ENCODE peak calls at places on chromosome 9, in nine cellular contexts. T, C, G, X, A, Y, J, W and P are unnamed samples.

GRCh38 chr9:78150983-78151356 is 84.9 kb upstream of the CEP78 start:
- DNase-seq in T (no peak), C (no peak), G (no peak), X (no peak), A (no peak), Y (no peak), J (no peak), W (no peak), P (no peak)

GRCh38 chr9:81574399-81574798 is 114.9 kb downstream of the TLE1 start:
- DNase-seq in T (no peak), C (peak; percentile 31), G (no peak), X (no peak), A (no peak), Y (peak; percentile 65), J (no peak), W (no peak), P (no peak)

GRCh38 chr9:21251162-21251561 is 11.4 kb upstream of the IFNA14 start:
- DNase-seq in T (no peak), C (no peak), G (no peak), X (no peak), A (no peak), Y (no peak), J (no peak), W (no peak), P (no peak)

GRCh38 chr9:111036068-111036789 is 2.0 kb downstream of the LPAR1 start:
- DNase-seq in T (no peak), C (peak; percentile 62), G (peak; percentile 88), X (no peak), A (no peak), Y (peak; percentile 47), J (no peak), W (no peak), P (no peak)

GRCh38 chr9:99516657-99517049 is 294.6 kb downstream of the SEC61B start:
- DNase-seq in T (no peak), C (no peak), G (no peak), X (no peak), A (no peak), Y (no peak), J (no peak), W (peak; percentile 54), P (no peak)

GRCh38 chr9:113719919-113720318 is 156.2 kb upstream of the ZNF618 start:
- DNase-seq in T (no peak), C (no peak), G (no peak), X (no peak), A (no peak), Y (no peak), J (no peak), W (no peak), P (no peak)

GRCh38 chr9:137176302-137177182 is 4.7 kb upstream of the TMEM210 start:
- DNase-seq in T (no peak), C (peak; percentile 47), G (no peak), X (no peak), A (no peak), Y (no peak), J (no peak), W (no peak), P (no peak)

GRCh38 chr9:17191095-17191494 is 56.3 kb downstream of the CNTLN start:
- DNase-seq in T (no peak), C (peak; percentile 60), G (no peak), X (no peak), A (no peak), Y (peak; percentile 20), J (no peak), W (no peak), P (no peak)

GRCh38 chr9:18269561-18269960 is 204.4 kb upstream of the ADAMTSL1 start:
- DNase-seq in T (no peak), C (no peak), G (no peak), X (no peak), A (no peak), Y (no peak), J (no peak), W (no peak), P (no peak)
- TF ChIP-seq CTCF in T (no peak), C (no peak), G (no peak), X (no peak), A (no peak), Y (no peak), J (no peak), W (no peak), P (no peak)

GRCh38 chr9:36974731-36975130 is 59.3 kb downstream of the PAX5 start:
- DNase-seq in T (no peak), C (no peak), G (no peak), X (no peak), A (no peak), Y (no peak), J (no peak), W (no peak), P (no peak)
- TF ChIP-seq CTCF in T (no peak), C (peak; percentile 32), G (no peak), X (peak; percentile 29), A (no peak), Y (peak; percentile 53), J (no peak), W (no peak), P (peak; percentile 12)

DNA sequence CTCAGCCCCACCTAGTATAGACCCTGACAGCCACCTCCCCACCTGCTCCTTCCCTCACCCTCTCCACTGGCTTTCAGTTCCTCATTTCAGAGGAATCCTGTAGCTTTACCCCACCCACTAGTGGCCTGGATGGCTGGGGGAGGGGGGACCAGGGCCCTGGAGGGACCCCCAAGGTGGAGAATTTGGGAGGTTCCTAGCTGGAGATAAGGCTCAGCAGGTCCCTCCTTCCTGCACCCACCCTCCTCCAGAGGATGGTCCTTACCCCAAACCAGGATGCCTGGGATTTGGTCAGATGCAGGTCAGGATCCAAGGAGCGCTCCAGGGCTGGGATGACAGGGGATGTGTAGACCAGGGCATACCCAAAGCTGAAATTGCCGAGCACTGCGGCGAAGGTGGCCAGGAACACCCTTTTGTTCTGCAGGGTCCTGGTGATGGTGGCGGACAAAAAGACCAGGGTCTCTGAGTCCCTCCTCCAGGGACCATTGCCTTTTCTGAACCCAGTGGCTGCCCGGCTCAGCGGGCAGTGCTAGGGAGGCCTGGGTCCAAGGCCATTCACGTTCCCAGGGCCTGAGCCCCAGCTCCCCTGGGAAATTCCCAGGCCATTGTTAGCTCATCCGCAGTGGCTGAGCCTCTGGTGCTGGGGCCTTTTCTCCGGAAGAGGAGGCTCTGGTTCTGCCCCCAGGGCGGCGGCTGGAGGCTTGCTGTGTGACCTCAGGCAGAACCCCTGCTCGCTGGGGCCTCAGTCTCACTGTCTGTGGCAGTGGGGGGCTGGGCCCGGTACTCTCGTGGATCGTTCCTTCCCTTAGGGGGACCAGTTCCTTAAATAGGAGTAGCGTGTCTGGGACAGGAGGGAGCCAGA is 678 bp downstream of the SLC2A6 start:
- DNase-seq in T (no peak), C (peak; percentile 38), G (no peak), X (no peak), A (no peak), Y (peak; percentile 6), J (no peak), W (peak; percentile 46), P (no peak)
- TF ChIP-seq CTCF in T (no peak), C (no peak), G (no peak), X (no peak), A (no peak), Y (no peak), J (no peak), W (no peak), P (no peak)

GRCh38 chr9:127977877-127978647 is 2.7 kb downstream of the EEIG1 start:
- DNase-seq in T (no peak), C (peak; percentile 95), G (peak; percentile 87), X (no peak), A (no peak), Y (peak; percentile 57), J (peak; percentile 74), W (no peak), P (no peak)
- TF ChIP-seq CTCF in T (no peak), C (no peak), G (no peak), X (peak; percentile 28), A (no peak), Y (peak; percentile 50), J (peak; percentile 23), W (no peak), P (no peak)

GRCh38 chr9:83511051-83511450 is 27.1 kb downstream of the FRMD3 start:
- DNase-seq in T (no peak), C (peak; percentile 17), G (no peak), X (no peak), A (no peak), Y (peak; percentile 66), J (no peak), W (no peak), P (no peak)
- TF ChIP-seq CTCF in T (no peak), C (no peak), G (no peak), X (no peak), A (no peak), Y (no peak), J (no peak), W (no peak), P (no peak)

GRCh38 chr9:31183866-31184265 is 1200.6 kb upstream of the ACO1 start:
- DNase-seq in T (no peak), C (no peak), G (no peak), X (no peak), A (no peak), Y (no peak), J (no peak), W (no peak), P (no peak)
- TF ChIP-seq CTCF in T (no peak), C (no peak), G (no peak), X (no peak), A (no peak), Y (no peak), J (no peak), W (no peak), P (no peak)